ENCODE peak calls at places on chromosomes 16 and 17, in five cellular contexts. One of them, this sample, is unnamed.

GRCh38 chr17:61382796-61383688 is 16.6 kb upstream of the TBX2 start:
- DNase-seq in right cardiac atrium: no peak
- DNase-seq in BE2C: no peak
- DNase-seq in Caco-2: no peak
- DNase-seq in breast epithelium: no peak
- DNase-seq in this sample: no peak

GRCh38 chr17:79983456-79983855 is 52.2 kb downstream of the TBC1D16 start:
- DNase-seq in right cardiac atrium: peak; percentile 51
- DNase-seq in BE2C: no peak
- DNase-seq in Caco-2: no peak
- DNase-seq in breast epithelium: no peak
- DNase-seq in this sample: no peak

GRCh38 chr16:84502581-84502980 is 1.9 kb downstream of the MEAK7 start:
- DNase-seq in right cardiac atrium: no peak
- DNase-seq in BE2C: no peak
- DNase-seq in Caco-2: no peak
- DNase-seq in breast epithelium: no peak
- DNase-seq in this sample: no peak

GRCh38 chr16:75193730-75194444 is 13.1 kb downstream of the CTRB2 start:
- DNase-seq in right cardiac atrium: no peak
- DNase-seq in BE2C: no peak
- DNase-seq in Caco-2: no peak
- DNase-seq in breast epithelium: peak; percentile 13
- DNase-seq in this sample: no peak

GRCh38 chr16:25735645-25736044 is 43.9 kb downstream of the HS3ST4 start:
- DNase-seq in right cardiac atrium: no peak
- DNase-seq in BE2C: no peak
- DNase-seq in Caco-2: no peak
- DNase-seq in breast epithelium: no peak
- DNase-seq in this sample: no peak

GRCh38 chr17:72362466-72363335 is 241.9 kb downstream of the SOX9 start:
- DNase-seq in right cardiac atrium: no peak
- DNase-seq in BE2C: no peak
- DNase-seq in Caco-2: no peak
- DNase-seq in breast epithelium: no peak
- DNase-seq in this sample: no peak

GRCh38 chr16:25040543-25040942 is 25.4 kb upstream of the ARHGAP17 start:
- DNase-seq in right cardiac atrium: no peak
- DNase-seq in BE2C: no peak
- DNase-seq in Caco-2: no peak
- DNase-seq in breast epithelium: no peak
- DNase-seq in this sample: no peak

GRCh38 chr16:68324780-68325357 is 14.1 kb downstream of the PRMT7 start:
- DNase-seq in right cardiac atrium: no peak
- DNase-seq in BE2C: no peak
- DNase-seq in Caco-2: no peak
- DNase-seq in breast epithelium: no peak
- DNase-seq in this sample: no peak

GRCh38 chr17:38608648-38609047 is 2.9 kb upstream of the SRCIN1 start:
- DNase-seq in right cardiac atrium: no peak
- DNase-seq in BE2C: no peak
- DNase-seq in Caco-2: no peak
- DNase-seq in breast epithelium: peak; percentile 84
- DNase-seq in this sample: no peak

GRCh38 chr17:56595831-56596740 is 2.6 kb downstream of the NOG start:
- DNase-seq in right cardiac atrium: peak; percentile 57
- DNase-seq in BE2C: no peak
- DNase-seq in Caco-2: no peak
- DNase-seq in breast epithelium: no peak
- DNase-seq in this sample: peak; percentile 31

GRCh38 chr16:85334718-85335583 is 222.7 kb upstream of the CIBAR2 start:
- DNase-seq in right cardiac atrium: no peak
- DNase-seq in BE2C: peak; percentile 55
- DNase-seq in Caco-2: peak; percentile 78
- DNase-seq in breast epithelium: no peak
- DNase-seq in this sample: no peak

GRCh38 chr16:75931970-75932369 is 205.7 kb upstream of the CPHXL start:
- DNase-seq in right cardiac atrium: no peak
- DNase-seq in BE2C: no peak
- DNase-seq in Caco-2: no peak
- DNase-seq in breast epithelium: no peak
- DNase-seq in this sample: no peak

GRCh38 chr17:5837055-5837491 is 233.1 kb upstream of the WSCD1 start:
- DNase-seq in right cardiac atrium: no peak
- DNase-seq in BE2C: no peak
- DNase-seq in Caco-2: no peak
- DNase-seq in breast epithelium: peak; percentile 19
- DNase-seq in this sample: no peak

GRCh38 chr16:80990577-80990976 is 16.1 kb downstream of the CMC2 start:
- DNase-seq in right cardiac atrium: no peak
- DNase-seq in BE2C: no peak
- DNase-seq in Caco-2: no peak
- DNase-seq in breast epithelium: no peak
- DNase-seq in this sample: no peak

GRCh38 chr17:66675991-66676371 is 158.9 kb upstream of the CACNG5 start:
- DNase-seq in right cardiac atrium: no peak
- DNase-seq in BE2C: no peak
- DNase-seq in Caco-2: no peak
- DNase-seq in breast epithelium: peak; percentile 76
- DNase-seq in this sample: no peak

GRCh38 chr17:37358098-37358829 is 17.5 kb upstream of the C17orf78 start:
- DNase-seq in right cardiac atrium: peak; percentile 70
- DNase-seq in BE2C: peak; percentile 84
- DNase-seq in Caco-2: peak; percentile 72
- DNase-seq in breast epithelium: peak; percentile 32
- DNase-seq in this sample: no peak

GRCh38 chr17:82864721-82865240 is 25.0 kb upstream of the ZNF750 start:
- DNase-seq in right cardiac atrium: no peak
- DNase-seq in BE2C: no peak
- DNase-seq in Caco-2: no peak
- DNase-seq in breast epithelium: no peak
- DNase-seq in this sample: no peak

GRCh38 chr16:1363501-1364041 is 11.8 kb downstream of the GNPTG start:
- DNase-seq in right cardiac atrium: peak; percentile 80
- DNase-seq in BE2C: peak; percentile 80
- DNase-seq in Caco-2: peak; percentile 74
- DNase-seq in breast epithelium: no peak
- DNase-seq in this sample: peak; percentile 54

GRCh38 chr17:75250009-75250471 is 11.4 kb downstream of the GGA3 start:
- DNase-seq in right cardiac atrium: no peak
- DNase-seq in BE2C: no peak
- DNase-seq in Caco-2: no peak
- DNase-seq in breast epithelium: no peak
- DNase-seq in this sample: peak; percentile 45

GRCh38 chr16:50741225-50741807 is 570 bp upstream of the CYLD start:
- DNase-seq in right cardiac atrium: peak; percentile 61
- DNase-seq in BE2C: no peak
- DNase-seq in Caco-2: peak; percentile 9
- DNase-seq in breast epithelium: peak; percentile 32
- DNase-seq in this sample: no peak

GRCh38 chr16:78538284-78538683 is 438.8 kb downstream of the WWOX start:
- DNase-seq in right cardiac atrium: no peak
- DNase-seq in BE2C: no peak
- DNase-seq in Caco-2: no peak
- DNase-seq in breast epithelium: no peak
- DNase-seq in this sample: no peak

GRCh38 chr17:44556114-44556853 is 1.0 kb upstream of the FZD2 start:
- DNase-seq in right cardiac atrium: no peak
- DNase-seq in BE2C: no peak
- DNase-seq in Caco-2: peak; percentile 55
- DNase-seq in breast epithelium: no peak
- DNase-seq in this sample: no peak

GRCh38 chr16:561413-561794 is 1.2 kb downstream of the PRR35 start:
- DNase-seq in right cardiac atrium: no peak
- DNase-seq in BE2C: no peak
- DNase-seq in Caco-2: no peak
- DNase-seq in breast epithelium: no peak
- DNase-seq in this sample: no peak

GRCh38 chr17:75645501-75645888 is 12.3 kb downstream of the SMIM5 start:
- DNase-seq in right cardiac atrium: no peak
- DNase-seq in BE2C: no peak
- DNase-seq in Caco-2: peak; percentile 78
- DNase-seq in breast epithelium: peak; percentile 75
- DNase-seq in this sample: no peak

GRCh38 chr16:47213761-47214440 is 70.2 kb upstream of the NETO2 start:
- DNase-seq in right cardiac atrium: no peak
- DNase-seq in BE2C: no peak
- DNase-seq in Caco-2: no peak
- DNase-seq in breast epithelium: no peak
- DNase-seq in this sample: no peak

GRCh38 chr17:6523330-6523729 is 33.0 kb downstream of the PITPNM3 start:
- DNase-seq in right cardiac atrium: no peak
- DNase-seq in BE2C: no peak
- DNase-seq in Caco-2: no peak
- DNase-seq in breast epithelium: no peak
- DNase-seq in this sample: no peak

GRCh38 chr17:45731459-45731858 is 52.7 kb upstream of the CRHR1 start:
- DNase-seq in right cardiac atrium: no peak
- DNase-seq in BE2C: no peak
- DNase-seq in Caco-2: no peak
- DNase-seq in breast epithelium: no peak
- DNase-seq in this sample: no peak

GRCh38 chr17:67055811-67056745 is 11.7 kb downstream of the CACNG1 start:
- DNase-seq in right cardiac atrium: no peak
- DNase-seq in BE2C: no peak
- DNase-seq in Caco-2: peak; percentile 21
- DNase-seq in breast epithelium: peak; percentile 7
- DNase-seq in this sample: no peak

GRCh38 chr16:66651965-66652364 is 44.6 kb downstream of the CMTM4 start:
- DNase-seq in right cardiac atrium: no peak
- DNase-seq in BE2C: no peak
- DNase-seq in Caco-2: no peak
- DNase-seq in breast epithelium: no peak
- DNase-seq in this sample: no peak

GRCh38 chr17:75637143-75637538 is 3.9 kb downstream of the SMIM5 start:
- DNase-seq in right cardiac atrium: peak; percentile 80
- DNase-seq in BE2C: peak; percentile 50
- DNase-seq in Caco-2: no peak
- DNase-seq in breast epithelium: no peak
- DNase-seq in this sample: no peak

GRCh38 chr17:77424585-77425344 is 284.0 kb downstream of the SEC14L1 start:
- DNase-seq in right cardiac atrium: peak; percentile 97
- DNase-seq in BE2C: peak; percentile 92
- DNase-seq in Caco-2: no peak
- DNase-seq in breast epithelium: peak; percentile 79
- DNase-seq in this sample: no peak

GRCh38 chr17:9072626-9073339 is 51.5 kb downstream of the NTN1 start:
- DNase-seq in right cardiac atrium: peak; percentile 91
- DNase-seq in BE2C: no peak
- DNase-seq in Caco-2: no peak
- DNase-seq in breast epithelium: peak; percentile 69
- DNase-seq in this sample: no peak
- H3K4me3 ChIP-seq in right cardiac atrium: no peak overlapping the region
- H3K4me3 ChIP-seq in BE2C: no peak overlapping the region
- H3K4me3 ChIP-seq in Caco-2: no peak overlapping the region
- H3K4me3 ChIP-seq in breast epithelium: peak overlapping the region; percentile 26
- H3K4me3 ChIP-seq in this sample: no peak overlapping the region

GRCh38 chr17:50181601-50182345 is 16.0 kb downstream of the SGCA start:
- DNase-seq in right cardiac atrium: peak; percentile 41
- DNase-seq in BE2C: no peak
- DNase-seq in Caco-2: no peak
- DNase-seq in breast epithelium: no peak
- DNase-seq in this sample: no peak
- H3K4me1 ChIP-seq in right cardiac atrium: peaks cover 9% of the 10 kb centered on the region
- H3K4me1 ChIP-seq in BE2C: peaks cover 3% of the 10 kb centered on the region
- H3K4me1 ChIP-seq in Caco-2: peaks cover 18% of the 10 kb centered on the region
- H3K4me1 ChIP-seq in breast epithelium: peaks cover 9% of the 10 kb centered on the region
- H3K4me1 ChIP-seq in this sample: peaks cover 13% of the 10 kb centered on the region

GRCh38 chr16:89041571-89042481 is 51.8 kb upstream of the ACSF3 start:
- DNase-seq in right cardiac atrium: peak; percentile 45
- DNase-seq in BE2C: peak; percentile 3
- DNase-seq in Caco-2: no peak
- DNase-seq in breast epithelium: no peak
- DNase-seq in this sample: no peak

GRCh38 chr16:89040391-89040790 is 53.3 kb upstream of the ACSF3 start:
- DNase-seq in right cardiac atrium: peak; percentile 14
- DNase-seq in BE2C: peak; percentile 2
- DNase-seq in Caco-2: no peak
- DNase-seq in breast epithelium: no peak
- DNase-seq in this sample: no peak

GRCh38 chr16:89039756-89040155 is 53.9 kb upstream of the ACSF3 start:
- DNase-seq in right cardiac atrium: peak; percentile 37
- DNase-seq in BE2C: peak; percentile 10
- DNase-seq in Caco-2: no peak
- DNase-seq in breast epithelium: no peak
- DNase-seq in this sample: no peak

GRCh38 chr16:89042711-89043551 is 50.7 kb upstream of the ACSF3 start:
- DNase-seq in right cardiac atrium: peak; percentile 37
- DNase-seq in BE2C: peak; percentile 12
- DNase-seq in Caco-2: no peak
- DNase-seq in breast epithelium: no peak
- DNase-seq in this sample: no peak

GRCh38 chr16:89040861-89041570 is 52.6 kb upstream of the ACSF3 start:
- DNase-seq in right cardiac atrium: peak; percentile 33
- DNase-seq in BE2C: peak; percentile 6
- DNase-seq in Caco-2: no peak
- DNase-seq in breast epithelium: no peak
- DNase-seq in this sample: no peak
- H3K4me3 ChIP-seq in right cardiac atrium: no peak overlapping the region
- H3K4me3 ChIP-seq in BE2C: no peak overlapping the region
- H3K4me3 ChIP-seq in Caco-2: no peak overlapping the region
- H3K4me3 ChIP-seq in breast epithelium: no peak overlapping the region
- H3K4me3 ChIP-seq in this sample: no peak overlapping the region

GRCh38 chr17:50546701-50547034 is 306 bp upstream of the SPATA20 start:
- DNase-seq in right cardiac atrium: no peak
- DNase-seq in BE2C: no peak
- DNase-seq in Caco-2: no peak
- DNase-seq in breast epithelium: no peak
- DNase-seq in this sample: no peak
- H3K4me1 ChIP-seq in right cardiac atrium: peaks cover 4% of the 10 kb centered on the region
- H3K4me1 ChIP-seq in BE2C: peaks cover 8% of the 10 kb centered on the region
- H3K4me1 ChIP-seq in Caco-2: peaks cover 39% of the 10 kb centered on the region
- H3K4me1 ChIP-seq in breast epithelium: peaks cover 3% of the 10 kb centered on the region
- H3K4me1 ChIP-seq in this sample: peaks cover 23% of the 10 kb centered on the region

This sample was measured in CD8-positive, alpha-beta memory T cell.